ENCODE peak calls at places on chromosomes 1 and 21, in four cellular contexts. G is sigmoid colon, V is GM12891, D is left colon. M is an unnamed sample.

GRCh38 chr1:180628646-180629045 is 3.2 kb upstream of the XPR1 start:
- DNase-seq in G (no peak), V (no peak), D (no peak), M (no peak)

GRCh38 chr1:230167419-230167852 is 100.4 kb downstream of the GALNT2 start:
- DNase-seq in G (peak; percentile 60), V (no peak), D (no peak), M (no peak)

GRCh38 chr1:27124405-27124804 is 30.5 kb downstream of the SLC9A1 start:
- DNase-seq in G (no peak), V (no peak), D (no peak), M (no peak)

GRCh38 chr21:18493420-18493819 is 89.8 kb upstream of the TMPRSS15 start:
- DNase-seq in G (no peak), V (no peak), D (no peak), M (no peak)

GRCh38 chr1:172322219-172323061 is 98.0 kb upstream of the C1orf105 start:
- DNase-seq in G (peak; percentile 73), V (no peak), D (no peak), M (no peak)

GRCh38 chr1:115258302-115258866 is 79.7 kb downstream of the NGF start:
- DNase-seq in G (no peak), V (no peak), D (no peak), M (no peak)

GRCh38 chr1:232940262-232940661 is 10.1 kb upstream of the NTPCR start:
- DNase-seq in G (no peak), V (no peak), D (no peak), M (no peak)

GRCh38 chr1:34825455-34826081 is 32.8 kb downstream of the GJA4 start:
- DNase-seq in G (no peak), V (no peak), D (no peak), M (no peak)

GRCh38 chr21:36155603-36156338 is 853 bp upstream of the DOP1B start:
- DNase-seq in G (peak; percentile 69), V (no peak), D (peak; percentile 77), M (no peak)

GRCh38 chr1:155207578-155208405 is at the start of gene THBS3:
- DNase-seq in G (peak; percentile 79), V (no peak), D (no peak), M (no peak)

GRCh38 chr1:39720094-39720999 is 18.3 kb upstream of the PPIE start:
- DNase-seq in G (no peak), V (no peak), D (no peak), M (no peak)

GRCh38 chr1:40780678-40781613 is 2.6 kb upstream of the KCNQ4 start:
- DNase-seq in G (peak; percentile 55), V (no peak), D (no peak), M (no peak)

GRCh38 chr1:3907031-3907534 is 7.0 kb upstream of the C1orf174 start:
- DNase-seq in G (peak; percentile 43), V (no peak), D (no peak), M (peak; percentile 47)

GRCh38 chr1:184425449-184426277 is 38.8 kb downstream of the C1orf21 start:
- DNase-seq in G (no peak), V (no peak), D (peak; percentile 84), M (no peak)

GRCh38 chr1:150150511-150151021 is 850 bp downstream of the PLEKHO1 start:
- DNase-seq in G (peak; percentile 76), V (no peak), D (no peak), M (peak; percentile 78)

GRCh38 chr1:66940968-66941367 is 16.2 kb downstream of the MIER1 start:
- DNase-seq in G (no peak), V (no peak), D (no peak), M (no peak)

GRCh38 chr1:109932232-109932631 is 21.6 kb downstream of the CSF1 start:
- DNase-seq in G (no peak), V (no peak), D (no peak), M (no peak)

GRCh38 chr1:66393586-66394334 is 140.2 kb upstream of the SGIP1 start:
- DNase-seq in G (no peak), V (no peak), D (no peak), M (no peak)

GRCh38 chr1:172630868-172631267 is 28.0 kb upstream of the FASLG start:
- DNase-seq in G (no peak), V (no peak), D (no peak), M (no peak)

GRCh38 chr1:236143104-236143948 is 987 bp downstream of the GPR137B start:
- DNase-seq in G (no peak), V (no peak), D (no peak), M (peak; percentile 72)

GRCh38 chr1:32334864-32335618 is 992 bp downstream of the MARCKSL1 start:
- DNase-seq in G (peak; percentile 77), V (peak; percentile 50), D (peak; percentile 44), M (peak; percentile 81)

GRCh38 chr1:102834688-102835320 is 273.5 kb downstream of the COL11A1 start:
- DNase-seq in G (no peak), V (no peak), D (no peak), M (no peak)

GRCh38 chr1:169305356-169305755 is 62.2 kb downstream of the NME7 start:
- DNase-seq in G (no peak), V (no peak), D (no peak), M (no peak)

GRCh38 chr1:78168306-78168705 is 122.5 kb downstream of the GIPC2 start:
- DNase-seq in G (no peak), V (no peak), D (no peak), M (no peak)

GRCh38 chr1:228039006-228039481 is 32.2 kb downstream of the WNT3A start:
- DNase-seq in G (peak; percentile 49), V (no peak), D (no peak), M (peak; percentile 62)

GRCh38 chr21:39915881-39916280 is 48.6 kb downstream of the PCP4 start:
- DNase-seq in G (no peak), V (no peak), D (no peak), M (no peak)

GRCh38 chr1:41383094-41383852 is 22.0 kb downstream of the FOXO6 start:
- DNase-seq in G (no peak), V (no peak), D (no peak), M (no peak)

GRCh38 chr1:209787551-209787950 is 3.2 kb upstream of the C1orf74 start:
- DNase-seq in G (peak; percentile 79), V (no peak), D (peak; percentile 72), M (no peak)

GRCh38 chr1:112701227-112702066 is 5.5 kb downstream of the RHOC start:
- DNase-seq in G (peak; percentile 58), V (no peak), D (no peak), M (no peak)

M was measured in cardiac septum.